ENCODE peak calls at places on chromosomes 13 and 19, in seven cellular contexts. T is psoas muscle; J is ascending aorta; H is H9; F is naive thymus-derived CD4-positive, alpha-beta T cell; Z is aorta; N is neural progenitor cell. I is an unnamed sample.

GRCh38 chr13:112696869-112697465 is 7.1 kb downstream of the ATP11A start:
- DNase-seq in T (no peak), J (peak; percentile 50), H (peak; percentile 22), F (no peak), Z (peak; percentile 63), N (no peak), I (no peak)

GRCh38 chr19:2761309-2761677 is 21.5 kb upstream of the SLC39A3 start:
- DNase-seq in T (no peak), J (no peak), H (no peak), F (no peak), Z (no peak), N (no peak), I (no peak)

GRCh38 chr13:103218253-103218652 is 152.0 kb upstream of the SLC10A2 start:
- DNase-seq in T (no peak), J (no peak), H (no peak), F (no peak), Z (no peak), N (no peak), I (no peak)

GRCh38 chr19:58513694-58514563 is 2.1 kb upstream of the SLC27A5 start:
- DNase-seq in T (peak; percentile 92), J (peak; percentile 87), H (peak; percentile 95), F (peak; percentile 96), Z (peak; percentile 96), N (peak; percentile 96), I (peak; percentile 92)

GRCh38 chr19:31725051-31725450 is 375.8 kb upstream of the TSHZ3 start:
- DNase-seq in T (no peak), J (no peak), H (peak; percentile 6), F (no peak), Z (no peak), N (no peak), I (no peak)

GRCh38 chr19:16588089-16588823 is 16.0 kb upstream of the SLC35E1 start:
- DNase-seq in T (no peak), J (no peak), H (peak; percentile 45), F (peak; percentile 59), Z (no peak), N (no peak), I (peak; percentile 34)

GRCh38 chr13:58318495-58319167 is 687.1 kb downstream of the PCDH17 start:
- DNase-seq in T (no peak), J (no peak), H (no peak), F (no peak), Z (no peak), N (no peak), I (no peak)

GRCh38 chr19:55554749-55555152 is 9.4 kb upstream of the SBK3 start:
- DNase-seq in T (no peak), J (no peak), H (no peak), F (no peak), Z (no peak), N (peak; percentile 70), I (no peak)

GRCh38 chr13:76048675-76049396 is 412.7 kb downstream of the LMO7 start:
- DNase-seq in T (no peak), J (no peak), H (no peak), F (no peak), Z (no peak), N (no peak), I (no peak)

GRCh38 chr19:35757231-35757748 is 461 bp upstream of the HSPB6 start:
- DNase-seq in T (peak; percentile 92), J (peak; percentile 97), H (no peak), F (no peak), Z (peak; percentile 94), N (peak; percentile 66), I (peak; percentile 87)

GRCh38 chr13:51967482-51968446 is 43.5 kb downstream of the ATP7B start:
- DNase-seq in T (no peak), J (no peak), H (no peak), F (no peak), Z (no peak), N (no peak), I (no peak)

GRCh38 chr19:13539332-13539731 is 33.1 kb upstream of the CACNA1A start:
- DNase-seq in T (no peak), J (no peak), H (no peak), F (no peak), Z (no peak), N (no peak), I (no peak)
- H3K4me1 ChIP-seq in T (no peaks in the 10 kb centered on the region), J (no peaks in the 10 kb centered on the region), H (no peaks in the 10 kb centered on the region), F (no peaks in the 10 kb centered on the region), Z (no peaks in the 10 kb centered on the region), N (no peaks in the 10 kb centered on the region), I (no peaks in the 10 kb centered on the region)

DNA sequence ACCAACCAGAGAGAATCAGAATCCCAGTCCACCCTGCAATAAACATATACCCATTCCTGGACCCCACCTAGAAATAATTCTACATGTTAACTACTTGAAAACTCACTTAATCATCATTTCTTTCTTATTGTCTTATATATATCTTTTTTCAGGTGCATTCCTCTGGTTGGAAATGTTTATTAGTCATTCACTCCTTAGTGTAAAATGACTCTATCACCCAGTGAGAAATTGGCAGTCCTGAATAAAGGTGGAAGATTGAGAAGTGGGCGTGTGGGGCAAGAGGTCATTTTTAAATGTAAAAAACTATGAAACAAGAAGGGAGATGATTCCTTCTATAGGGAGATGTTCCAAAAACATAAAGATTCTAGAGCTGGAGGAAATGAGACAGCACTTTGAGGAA is 101.2 kb upstream of the MBNL2 start:
- DNase-seq in T (no peak), J (no peak), H (no peak), F (no peak), Z (no peak), N (no peak), I (no peak)
- H3K4me1 ChIP-seq in T (peaks cover 51% of the 10 kb centered on the region), J (no peaks in the 10 kb centered on the region), H (peaks cover 2% of the 10 kb centered on the region), F (no peaks in the 10 kb centered on the region), Z (peaks cover 2% of the 10 kb centered on the region), N (peaks cover 12% of the 10 kb centered on the region), I (peaks cover 13% of the 10 kb centered on the region)

GRCh38 chr13:26183416-26183815 is 38.7 kb downstream of the RNF6 start:
- DNase-seq in T (no peak), J (no peak), H (no peak), F (no peak), Z (no peak), N (no peak), I (no peak)
- H3K4me1 ChIP-seq in T (peaks cover 4% of the 10 kb centered on the region), J (no peaks in the 10 kb centered on the region), H (no peaks in the 10 kb centered on the region), F (peaks cover 13% of the 10 kb centered on the region), Z (no peaks in the 10 kb centered on the region), N (no peaks in the 10 kb centered on the region), I (peaks cover 23% of the 10 kb centered on the region)

GRCh38 chr19:7874857-7875393 is 735 bp upstream of the PRR36 start:
- DNase-seq in T (no peak), J (no peak), H (no peak), F (no peak), Z (no peak), N (no peak), I (no peak)
- H3K4me1 ChIP-seq in T (no peaks in the 10 kb centered on the region), J (no peaks in the 10 kb centered on the region), H (no peaks in the 10 kb centered on the region), F (peaks cover 26% of the 10 kb centered on the region), Z (no peaks in the 10 kb centered on the region), N (peaks cover 11% of the 10 kb centered on the region), I (peaks cover 20% of the 10 kb centered on the region)

GRCh38 chr13:22061806-22062391 is 391.0 kb downstream of the FGF9 start:
- DNase-seq in T (no peak), J (no peak), H (no peak), F (peak; percentile 84), Z (no peak), N (no peak), I (no peak)
- H3K4me1 ChIP-seq in T (no peaks in the 10 kb centered on the region), J (no peaks in the 10 kb centered on the region), H (peaks cover 6% of the 10 kb centered on the region), F (peaks cover 57% of the 10 kb centered on the region), Z (no peaks in the 10 kb centered on the region), N (peaks cover 27% of the 10 kb centered on the region), I (no peaks in the 10 kb centered on the region)

GRCh38 chr13:42495751-42496150 is 78.2 kb upstream of the TNFSF11 start:
- DNase-seq in T (no peak), J (no peak), H (no peak), F (no peak), Z (no peak), N (no peak), I (no peak)
- H3K4me1 ChIP-seq in T (no peaks in the 10 kb centered on the region), J (no peaks in the 10 kb centered on the region), H (no peaks in the 10 kb centered on the region), F (no peaks in the 10 kb centered on the region), Z (no peaks in the 10 kb centered on the region), N (no peaks in the 10 kb centered on the region), I (no peaks in the 10 kb centered on the region)

DNA sequence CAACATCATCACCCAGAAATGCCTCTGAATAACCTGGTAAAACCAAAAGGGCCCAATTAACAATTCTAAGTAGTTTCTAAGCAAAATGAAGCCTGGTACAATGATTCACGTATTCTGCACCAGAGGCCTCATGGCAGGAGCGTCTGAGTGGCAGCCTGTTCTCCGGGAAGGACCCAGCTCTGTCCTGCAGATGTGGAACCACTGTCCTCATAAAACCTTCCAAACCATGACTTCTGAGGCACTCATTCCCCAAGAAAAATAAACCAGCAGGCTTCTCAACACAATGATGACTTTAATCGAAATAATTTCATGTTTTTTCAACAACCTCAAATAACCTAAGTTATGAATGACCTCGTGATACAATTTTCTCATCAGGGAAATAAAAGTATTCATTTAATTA is 89.9 kb downstream of the STK24 start:
- DNase-seq in T (no peak), J (no peak), H (no peak), F (no peak), Z (no peak), N (no peak), I (no peak)
- H3K4me1 ChIP-seq in T (peaks cover 60% of the 10 kb centered on the region), J (peaks cover 8% of the 10 kb centered on the region), H (peaks cover 7% of the 10 kb centered on the region), F (peaks cover 26% of the 10 kb centered on the region), Z (peaks cover 3% of the 10 kb centered on the region), N (peaks cover 73% of the 10 kb centered on the region), I (peaks cover 87% of the 10 kb centered on the region)

GRCh38 chr13:114130131-114130707 is 2.2 kb downstream of the RASA3 start:
- DNase-seq in T (peak; percentile 21), J (peak; percentile 63), H (no peak), F (no peak), Z (no peak), N (peak; percentile 57), I (no peak)
- H3K4me1 ChIP-seq in T (peaks cover 50% of the 10 kb centered on the region), J (peaks cover 16% of the 10 kb centered on the region), H (peaks cover 5% of the 10 kb centered on the region), F (peaks cover 65% of the 10 kb centered on the region), Z (no peaks in the 10 kb centered on the region), N (peaks cover 36% of the 10 kb centered on the region), I (peaks cover 38% of the 10 kb centered on the region)

GRCh38 chr19:10290876-10291553 is 1.3 kb downstream of the ICAM5 start:
- DNase-seq in T (no peak), J (no peak), H (peak; percentile 68), F (peak; percentile 39), Z (no peak), N (peak; percentile 65), I (peak; percentile 64)

GRCh38 chr19:10288662-10289166 is 1.0 kb upstream of the ICAM5 start:
- DNase-seq in T (no peak), J (no peak), H (peak; percentile 84), F (no peak), Z (no peak), N (peak; percentile 76), I (no peak)

GRCh38 chr19:10290439-10290875 is 705 bp downstream of the ICAM5 start:
- DNase-seq in T (no peak), J (no peak), H (peak; percentile 55), F (no peak), Z (no peak), N (peak; percentile 40), I (no peak)

GRCh38 chr19:10289167-10289835 is 451 bp upstream of the ICAM5 start:
- DNase-seq in T (peak; percentile 40), J (no peak), H (peak; percentile 85), F (peak; percentile 64), Z (no peak), N (peak; percentile 73), I (no peak)

DNA sequence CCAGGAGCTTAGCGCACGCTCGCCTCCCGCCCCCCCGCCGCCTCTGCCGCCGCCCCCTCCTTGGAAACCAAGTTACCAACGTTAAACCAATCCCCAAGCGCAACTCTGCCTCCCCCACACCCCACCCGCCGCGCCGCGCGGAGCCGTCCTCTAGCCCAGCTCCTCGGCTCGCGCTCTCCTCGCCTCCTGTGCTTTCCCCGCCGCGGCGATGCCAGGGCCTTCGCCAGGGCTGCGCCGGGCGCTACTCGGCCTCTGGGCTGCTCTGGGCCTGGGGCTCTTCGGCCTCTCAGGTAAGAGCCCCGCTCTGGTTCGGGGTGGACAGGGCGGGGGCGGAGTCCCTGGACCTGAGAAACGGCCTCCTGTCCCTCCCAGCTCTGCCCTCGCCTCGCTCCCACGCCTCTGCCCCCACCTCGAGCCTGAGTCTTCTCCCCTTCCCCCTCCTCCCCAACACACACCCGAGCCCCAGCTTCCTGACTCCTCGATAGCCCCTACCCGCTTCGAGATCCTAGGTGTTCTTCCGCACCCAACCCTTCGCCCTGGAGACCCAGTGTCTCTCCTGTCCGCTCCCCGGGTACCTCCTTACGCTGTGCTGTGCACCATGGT is at the start of gene ICAM5:
- DNase-seq in T (no peak), J (no peak), H (peak; percentile 45), F (peak; percentile 23), Z (no peak), N (no peak), I (no peak)
- H3K4me1 ChIP-seq in T (peaks cover 43% of the 10 kb centered on the region), J (peaks cover 9% of the 10 kb centered on the region), H (no peaks in the 10 kb centered on the region), F (peaks cover 69% of the 10 kb centered on the region), Z (no peaks in the 10 kb centered on the region), N (peaks cover 14% of the 10 kb centered on the region), I (peaks cover 88% of the 10 kb centered on the region)

I was measured in heart right ventricle.